ENCODE peak calls at places on chromosome 14, in eight cellular contexts. O is IMR-90, J is body of pancreas, Z is ovary, F is Peyer's patch, U is sigmoid colon, S is transverse colon, A is adrenal gland. C is an unnamed sample.

GRCh38 chr14:23104070-23104590 is 659 bp downstream of the CIROP start:
- DNase-seq in O (no peak), J (no peak), Z (no peak), F (no peak), U (no peak), S (no peak), A (no peak), C (no peak)

GRCh38 chr14:37658174-37658573 is 62.7 kb downstream of the TTC6 start:
- DNase-seq in O (no peak), J (no peak), Z (no peak), F (no peak), U (no peak), S (no peak), A (no peak), C (no peak)

GRCh38 chr14:76699209-76699608 is 62.1 kb upstream of the VASH1 start:
- DNase-seq in O (no peak), J (no peak), Z (no peak), F (no peak), U (no peak), S (no peak), A (no peak), C (no peak)

GRCh38 chr14:61350427-61350826 is 29.0 kb downstream of the PRKCH start:
- DNase-seq in O (no peak), J (no peak), Z (no peak), F (no peak), U (no peak), S (no peak), A (no peak), C (no peak)

GRCh38 chr14:67674480-67675218 is at the start of gene VTI1B:
- DNase-seq in O (peak; percentile 65), J (peak; percentile 67), Z (peak; percentile 75), F (peak; percentile 90), U (peak; percentile 80), S (peak; percentile 79), A (peak; percentile 78), C (peak; percentile 89)

GRCh38 chr14:50222061-50222613 is 9.2 kb downstream of the SOS2 start:
- DNase-seq in O (peak; percentile 18), J (no peak), Z (no peak), F (no peak), U (no peak), S (no peak), A (no peak), C (no peak)

GRCh38 chr14:37709419-37710195 is 114.2 kb downstream of the TTC6 start:
- DNase-seq in O (peak; percentile 39), J (no peak), Z (no peak), F (no peak), U (no peak), S (no peak), A (no peak), C (no peak)

GRCh38 chr14:92651106-92651792 is 97.2 kb downstream of the LGMN start:
- DNase-seq in O (no peak), J (no peak), Z (no peak), F (no peak), U (no peak), S (peak; percentile 57), A (no peak), C (peak; percentile 63)

GRCh38 chr14:45679852-45680251 is 426.9 kb upstream of the MIS18BP1 start:
- DNase-seq in O (peak; percentile 69), J (no peak), Z (no peak), F (no peak), U (no peak), S (no peak), A (no peak), C (no peak)

GRCh38 chr14:58922211-58922940 is 266.1 kb upstream of the DAAM1 start:
- DNase-seq in O (peak; percentile 33), J (no peak), Z (no peak), F (no peak), U (no peak), S (no peak), A (no peak), C (no peak)

GRCh38 chr14:49297102-49297501 is 289.1 kb downstream of the RPS29 start:
- DNase-seq in O (no peak), J (no peak), Z (no peak), F (no peak), U (no peak), S (no peak), A (no peak), C (no peak)

GRCh38 chr14:102901633-102902032 is 20.8 kb upstream of the AMN start:
- DNase-seq in O (no peak), J (no peak), Z (no peak), F (no peak), U (no peak), S (peak; percentile 65), A (no peak), C (no peak)

GRCh38 chr14:65412881-65413738 is 580 bp downstream of the FUT8 start:
- DNase-seq in O (peak; percentile 73), J (peak; percentile 15), Z (peak; percentile 16), F (peak; percentile 86), U (peak; percentile 86), S (peak; percentile 77), A (peak; percentile 31), C (peak; percentile 12)

GRCh38 chr14:29222671-29223268 is 456.2 kb downstream of the FOXG1 start:
- DNase-seq in O (peak; percentile 73), J (no peak), Z (peak; percentile 38), F (no peak), U (no peak), S (no peak), A (peak; percentile 20), C (no peak)

GRCh38 chr14:92513204-92513965 is at the start of gene RIN3:
- DNase-seq in O (peak; percentile 65), J (no peak), Z (peak; percentile 49), F (peak; percentile 73), U (peak; percentile 81), S (peak; percentile 61), A (peak; percentile 51), C (peak; percentile 77)

GRCh38 chr14:103067231-103067954 is 10.0 kb upstream of the CDC42BPB start:
- DNase-seq in O (peak; percentile 38), J (no peak), Z (no peak), F (peak; percentile 73), U (peak; percentile 68), S (peak; percentile 58), A (no peak), C (no peak)

GRCh38 chr14:91906374-91906773 is 39.0 kb upstream of the TC2N start:
- DNase-seq in O (no peak), J (no peak), Z (no peak), F (no peak), U (peak; percentile 44), S (peak; percentile 13), A (no peak), C (no peak)

GRCh38 chr14:103716091-103716801 is 636 bp downstream of the ZFYVE21 start:
- DNase-seq in O (no peak), J (no peak), Z (peak; percentile 49), F (peak; percentile 75), U (no peak), S (peak; percentile 60), A (peak; percentile 60), C (peak; percentile 42)

GRCh38 chr14:22791302-22791701 is 23.9 kb downstream of the SLC7A7 start:
- DNase-seq in O (peak; percentile 91), J (no peak), Z (no peak), F (no peak), U (no peak), S (no peak), A (no peak), C (no peak)

GRCh38 chr14:55899531-55899930 is 218.7 kb upstream of the PELI2 start:
- DNase-seq in O (peak; percentile 68), J (no peak), Z (no peak), F (no peak), U (no peak), S (no peak), A (no peak), C (no peak)

GRCh38 chr14:50808053-50808452 is 22.9 kb downstream of the NIN start:
- DNase-seq in O (no peak), J (no peak), Z (no peak), F (no peak), U (no peak), S (no peak), A (no peak), C (no peak)

GRCh38 chr14:100623557-100623956 is 36.3 kb upstream of the BEGAIN start:
- DNase-seq in O (no peak), J (no peak), Z (no peak), F (no peak), U (no peak), S (peak; percentile 4), A (no peak), C (no peak)
- H3K27me3 ChIP-seq in O (peaks cover 66% of the 10 kb centered on the region), J (no peaks in the 10 kb centered on the region), Z (no peaks in the 10 kb centered on the region), F (no peaks in the 10 kb centered on the region), U (peaks cover 13% of the 10 kb centered on the region), S (peaks cover 16% of the 10 kb centered on the region), A (peaks cover 6% of the 10 kb centered on the region), C (no peaks in the 10 kb centered on the region)

GRCh38 chr14:101761032-101761880 is at the start of gene PPP2R5C:
- DNase-seq in O (peak; percentile 82), J (peak; percentile 94), Z (peak; percentile 93), F (peak; percentile 94), U (peak; percentile 97), S (peak; percentile 94), A (peak; percentile 92), C (peak; percentile 97)
- TF ChIP-seq POLR2A in O (peak; percentile 32), J (peak; percentile 78), Z (peak; percentile 34), F (peak; percentile 89), U (peak; percentile 72), S (peak; percentile 92), A (peak; percentile 57), C (no peak)

DNA sequence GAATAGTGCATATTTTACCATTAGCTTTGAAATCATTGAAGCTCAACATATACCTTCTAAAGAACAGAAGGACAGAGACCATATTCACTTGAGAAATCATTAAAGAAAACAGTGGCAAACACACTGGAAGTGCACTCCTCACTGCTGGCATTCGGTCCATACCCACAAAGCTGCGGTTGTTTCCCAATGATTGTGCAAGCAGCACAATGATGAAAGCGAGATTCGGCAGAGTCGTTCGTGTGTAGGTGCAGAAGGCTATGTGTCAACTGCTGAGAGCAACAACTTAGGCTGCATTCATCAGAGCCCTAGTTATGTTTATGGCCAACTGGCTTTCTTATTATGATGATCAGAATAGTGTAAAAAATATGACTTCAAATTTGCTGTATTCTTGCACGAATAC is 688.5 kb downstream of the NOVA1 start:
- DNase-seq in O (no peak), J (no peak), Z (no peak), F (no peak), U (no peak), S (no peak), A (no peak), C (no peak)
- H3K9me3 ChIP-seq in O (peaks cover 9% of the 10 kb centered on the region), J (no peaks in the 10 kb centered on the region), Z (no peaks in the 10 kb centered on the region), F (no peaks in the 10 kb centered on the region), U (no peaks in the 10 kb centered on the region), S (no peaks in the 10 kb centered on the region), A (no peaks in the 10 kb centered on the region), C (no peaks in the 10 kb centered on the region)

GRCh38 chr14:88552859-88553258 is 1.9 kb downstream of the PTPN21 start:
- DNase-seq in O (no peak), J (no peak), Z (no peak), F (no peak), U (no peak), S (no peak), A (no peak), C (no peak)

GRCh38 chr14:88554458-88555286 is at the start of gene PTPN21:
- DNase-seq in O (peak; percentile 64), J (peak; percentile 81), Z (peak; percentile 82), F (peak; percentile 87), U (peak; percentile 88), S (peak; percentile 84), A (peak; percentile 81), C (peak; percentile 89)

GRCh38 chr14:88559852-88560251 is 3.0 kb upstream of the ZC3H14 start:
- DNase-seq in O (peak; percentile 72), J (no peak), Z (no peak), F (no peak), U (no peak), S (no peak), A (no peak), C (no peak)

GRCh38 chr14:88553886-88554457 is 835 bp downstream of the PTPN21 start:
- DNase-seq in O (peak; percentile 8), J (no peak), Z (peak; percentile 21), F (no peak), U (no peak), S (no peak), A (no peak), C (no peak)

GRCh38 chr14:88556581-88556980 is 1.8 kb upstream of the PTPN21 start:
- DNase-seq in O (peak; percentile 25), J (no peak), Z (no peak), F (no peak), U (no peak), S (no peak), A (no peak), C (no peak)
- H3K27me3 ChIP-seq in O (no peaks in the 10 kb centered on the region), J (no peaks in the 10 kb centered on the region), Z (no peaks in the 10 kb centered on the region), F (no peaks in the 10 kb centered on the region), U (no peaks in the 10 kb centered on the region), S (peaks cover 12% of the 10 kb centered on the region), A (no peaks in the 10 kb centered on the region), C (no peaks in the 10 kb centered on the region)